ENCODE peak calls at places on chromosomes 13 and 19, in nine cellular contexts. H, M, N, S, A, L, O, X and B are unnamed samples.

GRCh38 chr13:23598371-23598770 is 28.2 kb downstream of the TNFRSF19 start:
- DNase-seq in A (peak), N (no peak), H (no peak), O (peak), L (no peak), X (no peak), M (no peak), S (peak), B (no peak)

GRCh38 chr13:43686557-43686956 is 100.2 kb downstream of the ENOX1 start:
- DNase-seq in O (peak), X (no peak), A (peak), M (no peak), N (peak), H (peak), S (peak), L (peak), B (peak)

GRCh38 chr13:95239293-95239692 is 62.0 kb downstream of the ABCC4 start:
- DNase-seq in M (no peak), H (no peak), O (no peak), S (no peak), X (no peak), N (no peak), L (no peak), A (no peak), B (no peak)

GRCh38 chr19:10461047-10461949 is 41.0 kb downstream of the PDE4A start:
- DNase-seq in N (peak), A (peak), O (peak), H (no peak), X (peak), L (peak), S (peak), M (peak), B (peak)

GRCh38 chr19:20351244-20351643 is 184.2 kb downstream of the ZNF486 start:
- DNase-seq in S (no peak), X (no peak), N (no peak), M (no peak), O (no peak), L (no peak), H (no peak), A (no peak), B (no peak)

GRCh38 chr19:47247308-47247990 is 8.9 kb upstream of the CCDC9 start:
- DNase-seq in X (peak), N (peak), L (peak), A (peak), M (peak), O (peak), S (peak), H (no peak), B (peak)

GRCh38 chr13:91245283-91245682 is 102.2 kb upstream of the MIR17HG start:
- DNase-seq in H (no peak), N (no peak), X (no peak), S (no peak), L (no peak), A (no peak), M (no peak), O (no peak), B (no peak)

GRCh38 chr13:113805431-113806103 is 46.5 kb downstream of the TMEM255B start:
- DNase-seq in X (no peak), L (no peak), S (no peak), A (no peak), N (no peak), H (no peak), M (no peak), O (no peak), B (peak)

GRCh38 chr19:24065865-24066604 is 21.0 kb upstream of the ZNF254 start:
- DNase-seq in A (no peak), M (no peak), N (no peak), X (no peak), H (no peak), L (no peak), S (no peak), O (no peak), B (no peak)

GRCh38 chr19:6108721-6109633 is 1.3 kb downstream of the RFX2 start:
- DNase-seq in A (peak), S (peak), M (peak), N (peak), O (peak), H (no peak), X (peak), L (peak), B (peak)

GRCh38 chr19:31553844-31554215 is 204.6 kb upstream of the TSHZ3 start:
- DNase-seq in M (no peak), S (no peak), L (peak), N (no peak), X (no peak), A (no peak), H (no peak), O (no peak), B (no peak)

GRCh38 chr13:43895940-43896339 is 16.2 kb downstream of the LACC1 start:
- DNase-seq in N (peak), S (no peak), M (no peak), H (no peak), X (no peak), A (peak), O (no peak), L (no peak), B (no peak)

GRCh38 chr13:98280176-98280510 is 103.1 kb upstream of the RNF113B start:
- DNase-seq in L (peak), O (no peak), H (no peak), X (no peak), A (no peak), M (no peak), N (no peak), S (no peak), B (no peak)

GRCh38 chr13:77207943-77208342 is 119.0 kb downstream of the MYCBP2 start:
- DNase-seq in L (no peak), O (peak), A (peak), M (no peak), H (peak), S (peak), X (no peak), N (peak), B (no peak)

GRCh38 chr19:1181606-1182005 is 7.5 kb upstream of the SBNO2 start:
- DNase-seq in O (peak), X (peak), H (no peak), N (no peak), L (no peak), A (no peak), S (no peak), M (no peak), B (no peak)

GRCh38 chr19:7852851-7853759 is 21.1 kb downstream of the PRR36 start:
- DNase-seq in N (peak), S (peak), M (no peak), O (peak), L (peak), H (no peak), A (peak), X (peak), B (peak)

GRCh38 chr19:53907193-53907581 is 1.9 kb upstream of the CACNG7 start:
- DNase-seq in H (no peak), X (no peak), M (no peak), O (no peak), N (no peak), L (no peak), S (no peak), A (no peak), B (peak)

GRCh38 chr19:53905787-53906186 is 3.3 kb upstream of the CACNG7 start:
- DNase-seq in N (no peak), L (no peak), M (no peak), O (no peak), S (no peak), A (no peak), X (no peak), H (no peak), B (no peak)

GRCh38 chr19:53904909-53905308 is 4.2 kb upstream of the CACNG7 start:
- DNase-seq in H (no peak), N (no peak), M (no peak), S (no peak), O (peak), L (no peak), A (no peak), X (no peak), B (no peak)

GRCh38 chr19:53907690-53908089 is 1.4 kb upstream of the CACNG7 start:
- DNase-seq in X (no peak), H (no peak), A (no peak), L (no peak), O (no peak), S (no peak), M (no peak), N (no peak), B (no peak)

GRCh38 chr19:53906211-53907192 is 2.6 kb upstream of the CACNG7 start:
- DNase-seq in M (no peak), S (peak), O (peak), X (no peak), H (no peak), A (no peak), N (peak), L (peak), B (peak)
- H3K4me3 ChIP-seq in M (no peak), S (no peak), O (no peak), X (no peak), H (no peak), A (no peak), N (no peak), L (no peak), B (no peak)

DNA sequence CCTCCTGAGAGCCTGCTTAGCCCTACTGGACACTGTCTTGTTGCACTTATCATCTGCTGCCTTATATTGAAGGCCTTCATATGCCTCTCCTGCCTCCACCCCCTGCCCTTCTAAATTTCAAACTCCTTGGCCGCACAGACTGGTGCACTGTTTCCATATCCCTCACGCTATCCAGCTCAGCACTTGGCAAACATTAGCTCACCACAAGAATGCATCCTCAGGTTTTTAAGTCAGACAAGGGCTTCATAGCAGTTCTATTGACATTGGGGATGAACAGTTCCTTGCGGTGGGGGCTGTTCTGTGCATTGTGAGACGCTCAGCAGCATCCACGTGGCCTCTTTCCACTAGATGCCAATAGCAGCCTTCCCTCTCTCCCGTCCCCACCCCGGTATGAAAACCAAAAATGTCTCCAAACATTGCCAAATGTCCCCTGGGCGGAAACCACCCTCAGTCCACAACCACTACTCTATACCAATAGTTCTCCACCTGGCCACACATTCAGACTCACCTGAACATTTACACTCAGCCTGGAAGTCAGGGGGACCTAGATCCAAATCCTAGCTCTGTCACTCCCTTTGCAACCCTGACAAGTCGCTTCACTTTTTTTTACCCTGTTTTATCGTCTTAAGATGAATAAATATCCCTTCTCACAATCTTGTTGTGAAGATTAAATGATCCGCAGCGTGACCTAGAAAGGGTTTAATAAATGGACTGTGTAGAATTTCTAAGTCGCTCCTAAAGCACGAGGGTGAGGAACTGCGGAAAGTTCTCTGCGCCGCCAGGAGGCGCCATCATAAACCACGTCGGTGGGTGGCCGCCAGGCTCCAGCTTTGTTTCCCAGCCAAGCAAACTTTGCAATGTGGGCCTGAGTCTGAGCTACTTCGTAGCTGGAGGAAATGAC is 3.6 kb upstream of the CEACAM3 start:
- DNase-seq in S (peak), M (no peak), N (peak), X (peak), H (no peak), O (peak), A (peak), L (peak), B (peak)
- H3K4me3 ChIP-seq in S (no peak), M (no peak), N (no peak), X (no peak), H (no peak), O (peak), A (no peak), L (no peak), B (no peak)

GRCh38 chr13:29077051-29077813 is 257.1 kb downstream of the MTUS2 start:
- DNase-seq in L (no peak), A (no peak), M (no peak), H (no peak), X (no peak), S (no peak), N (no peak), O (no peak), B (no peak)

DNA sequence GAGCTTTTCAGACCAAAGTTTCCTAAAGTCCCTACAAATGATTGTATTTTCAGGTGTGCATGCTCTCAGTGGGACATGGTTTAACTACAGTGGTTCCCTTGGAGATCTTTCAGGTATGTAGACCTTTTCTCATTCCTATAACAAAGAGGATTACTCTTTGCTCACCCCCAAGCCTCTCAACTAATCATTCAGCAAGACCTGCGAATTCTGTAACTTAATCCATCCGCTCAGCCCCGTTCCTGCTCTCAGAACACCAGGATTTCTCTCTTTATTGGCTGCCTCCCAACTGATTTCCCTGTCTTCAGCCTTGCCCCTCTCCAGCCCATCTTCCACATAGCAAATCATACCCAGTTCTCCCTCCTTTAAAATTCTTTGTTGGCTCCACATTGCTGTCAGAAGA is 253.6 kb downstream of the MTUS2 start:
- DNase-seq in O (no peak), S (no peak), N (no peak), H (no peak), A (no peak), X (no peak), M (no peak), L (no peak), B (no peak)
- H3K4me3 ChIP-seq in O (no peak), S (no peak), N (no peak), H (no peak), A (no peak), X (no peak), M (no peak), L (no peak), B (no peak)

GRCh38 chr19:53388904-53389303 is 6.0 kb upstream of the ZNF765 start:
- DNase-seq in N (peak), A (no peak), S (peak), L (no peak), H (no peak), O (peak), X (no peak), M (no peak), B (no peak)

GRCh38 chr19:53394522-53394973 is 401 bp upstream of the ZNF765 start:
- DNase-seq in H (no peak), L (peak), M (peak), N (no peak), A (peak), S (no peak), X (peak), O (peak), B (peak)

GRCh38 chr19:53394974-53395839 is at the start of gene ZNF765:
- DNase-seq in H (peak), O (peak), X (peak), M (peak), S (peak), A (peak), N (peak), L (peak), B (peak)

GRCh38 chr19:53388168-53388567 is 6.8 kb upstream of the ZNF765 start:
- DNase-seq in S (peak), A (no peak), M (no peak), N (peak), O (peak), X (no peak), H (no peak), L (no peak), B (no peak)

GRCh38 chr19:53389591-53390377 is 5.2 kb upstream of the ZNF765 start:
- DNase-seq in X (no peak), A (no peak), S (no peak), M (no peak), N (no peak), O (no peak), H (no peak), L (peak), B (no peak)
- H3K4me3 ChIP-seq in X (peak), A (no peak), S (no peak), M (no peak), N (no peak), O (no peak), H (no peak), L (no peak), B (no peak)